ENCODE peak calls at places on chromosomes 13 and 19, in eight cellular contexts. F is HCT116, P is GM23338, T is GM12878, A is SK-N-SH, H is K562, I is H1, O is HepG2. B is an unnamed sample.

GRCh38 chr19:29539131-29539530 is 13.3 kb downstream of the VSTM2B start:
- DNase-seq in F (no peak), P (no peak), T (no peak), A (no peak), H (no peak), I (peak), O (no peak), B (no peak)

GRCh38 chr13:31908696-31909386 is 122.7 kb upstream of the FRY start:
- DNase-seq in F (no peak), P (no peak), T (no peak), A (no peak), H (no peak), I (no peak), O (no peak), B (no peak)

GRCh38 chr19:47628058-47628771 is 19.3 kb downstream of the BICRA start:
- DNase-seq in F (no peak), P (no peak), T (no peak), A (no peak), H (no peak), I (no peak), O (no peak), B (no peak)

GRCh38 chr13:21297914-21298831 is 121.7 kb downstream of the MRPL57 start:
- DNase-seq in F (peak), P (peak), T (peak), A (peak), H (peak), I (peak), O (peak), B (peak)

GRCh38 chr19:44401108-44401786 is at the start of gene ZNF285:
- DNase-seq in F (no peak), P (peak), T (peak), A (peak), H (peak), I (peak), O (peak), B (peak)

GRCh38 chr19:30968210-30968609 is 381.0 kb downstream of the TSHZ3 start:
- DNase-seq in F (no peak), P (peak), T (no peak), A (no peak), H (peak), I (no peak), O (no peak), B (no peak)

GRCh38 chr13:101751488-101751887 is 299.0 kb downstream of the ITGBL1 start:
- DNase-seq in F (no peak), P (peak), T (no peak), A (peak), H (no peak), I (no peak), O (no peak), B (peak)

GRCh38 chr19:49861127-49861526 is 6.2 kb downstream of the PNKP start:
- DNase-seq in F (no peak), P (peak), T (no peak), A (no peak), H (no peak), I (peak), O (no peak), B (no peak)

GRCh38 chr19:49689133-49690072 is at the start of gene ADM5:
- DNase-seq in F (no peak), P (peak), T (no peak), A (peak), H (no peak), I (peak), O (no peak), B (peak)

GRCh38 chr13:75302031-75302430 is 179.9 kb downstream of the TBC1D4 start:
- DNase-seq in F (no peak), P (no peak), T (no peak), A (no peak), H (no peak), I (no peak), O (peak), B (no peak)

GRCh38 chr13:95120650-95121049 is 180.6 kb downstream of the ABCC4 start:
- DNase-seq in F (no peak), P (no peak), T (no peak), A (no peak), H (no peak), I (no peak), O (no peak), B (no peak)

GRCh38 chr19:56066152-56067023 is 54.7 kb downstream of the ZNF787 start:
- DNase-seq in F (peak), P (peak), T (no peak), A (peak), H (peak), I (peak), O (peak), B (peak)

DNA sequence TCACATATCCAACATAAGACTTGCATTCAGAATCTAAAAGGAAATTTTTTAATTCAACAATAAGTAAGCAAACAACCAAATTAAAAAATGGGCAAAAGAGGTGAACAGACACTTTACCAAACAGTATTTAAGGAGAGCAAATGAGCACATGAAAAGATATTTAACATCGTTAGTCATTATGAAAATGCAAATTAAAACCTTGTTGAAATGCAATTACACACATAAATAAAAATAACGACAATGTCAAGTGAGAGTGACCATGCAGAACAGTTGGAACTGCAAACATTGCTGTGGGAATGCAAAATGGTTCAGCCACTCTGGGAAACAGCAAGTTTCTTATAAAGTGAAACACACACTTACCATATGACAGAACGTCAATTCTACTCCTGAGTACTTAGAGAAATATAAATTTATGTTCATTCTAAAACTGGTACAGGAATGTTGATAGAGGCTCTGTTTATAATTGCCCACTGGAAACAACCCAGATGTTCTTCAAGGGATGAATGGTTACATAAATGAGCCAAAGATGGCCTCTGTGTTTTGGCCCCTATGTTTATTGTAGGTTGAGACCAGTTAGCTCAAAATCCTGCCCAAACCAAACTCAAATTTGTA is 678.1 kb downstream of the UQCRFS1 start:
- DNase-seq in F (no peak), P (no peak), T (no peak), A (no peak), H (peak), I (no peak), O (no peak), B (no peak)
- H3K4me2 ChIP-seq in F (no peak), P (no peak), T (no peak), A (no peak), H (peak), I (no peak), O (no peak), B (no peak)

DNA sequence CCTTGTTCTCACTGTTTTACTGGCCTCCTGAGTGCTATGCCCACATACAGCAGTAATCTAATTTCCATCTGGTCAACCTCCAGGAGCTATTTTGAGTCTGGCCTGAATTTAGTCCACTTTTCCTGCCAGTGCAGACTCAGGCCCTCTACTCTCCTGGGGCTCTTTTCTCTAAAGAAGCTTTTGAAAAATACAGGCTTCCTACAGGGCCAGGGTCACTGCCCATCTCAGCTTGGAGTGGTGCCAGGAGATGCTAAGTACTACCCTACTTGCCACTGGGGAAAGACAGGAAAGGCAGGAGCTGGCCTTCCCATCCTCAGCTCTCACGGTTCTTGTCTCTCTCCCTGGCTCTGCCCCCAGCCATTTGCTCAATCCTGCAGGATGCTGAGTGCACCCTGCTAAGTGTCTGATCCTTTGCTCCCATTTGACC is 101.7 kb upstream of the SERP2 start:
- DNase-seq in F (no peak), P (no peak), T (no peak), A (peak), H (no peak), I (no peak), O (no peak), B (no peak)
- TF ChIP-seq POLR2AphosphoS5 in F (no peak), P (no peak), T (no peak), A (no peak), H (no peak), I (no peak), O (no peak), B (no peak)

GRCh38 chr13:48188640-48189039 is 44.4 kb upstream of the ITM2B start:
- DNase-seq in F (no peak), P (peak), T (no peak), A (no peak), H (no peak), I (no peak), O (no peak), B (no peak)

GRCh38 chr13:48189122-48189521 is 43.9 kb upstream of the ITM2B start:
- DNase-seq in F (no peak), P (no peak), T (no peak), A (no peak), H (no peak), I (no peak), O (no peak), B (no peak)

GRCh38 chr13:48188129-48188528 is 44.9 kb upstream of the ITM2B start:
- DNase-seq in F (no peak), P (no peak), T (no peak), A (no peak), H (no peak), I (no peak), O (no peak), B (no peak)

GRCh38 chr13:48194392-48194754 is 38.6 kb upstream of the ITM2B start:
- DNase-seq in F (no peak), P (no peak), T (peak), A (no peak), H (no peak), I (no peak), O (no peak), B (no peak)

GRCh38 chr13:48192536-48192935 is 40.5 kb upstream of the ITM2B start:
- DNase-seq in F (no peak), P (peak), T (no peak), A (no peak), H (no peak), I (no peak), O (no peak), B (no peak)
- H3K4me2 ChIP-seq in F (no peak), P (no peak), T (no peak), A (no peak), H (no peak), I (no peak), O (no peak), B (no peak)

GRCh38 chr13:44305216-44305615 is 68.4 kb upstream of the SERP2 start:
- DNase-seq in F (peak), P (no peak), T (no peak), A (no peak), H (no peak), I (no peak), O (no peak), B (no peak)

GRCh38 chr13:44302948-44303575 is 70.6 kb upstream of the SERP2 start:
- DNase-seq in F (no peak), P (no peak), T (no peak), A (no peak), H (no peak), I (no peak), O (no peak), B (no peak)

GRCh38 chr13:44302233-44302632 is 71.4 kb upstream of the SERP2 start:
- DNase-seq in F (no peak), P (no peak), T (no peak), A (no peak), H (no peak), I (no peak), O (no peak), B (no peak)

GRCh38 chr13:44304433-44304725 is 69.2 kb upstream of the SERP2 start:
- DNase-seq in F (no peak), P (no peak), T (no peak), A (no peak), H (no peak), I (no peak), O (no peak), B (no peak)

GRCh38 chr13:44303681-44304432 is 69.8 kb upstream of the SERP2 start:
- DNase-seq in F (no peak), P (no peak), T (no peak), A (peak), H (no peak), I (no peak), O (no peak), B (no peak)
- TF ChIP-seq POLR2AphosphoS5 in F (no peak), P (no peak), T (no peak), A (no peak), H (no peak), I (no peak), O (no peak), B (no peak)

DNA sequence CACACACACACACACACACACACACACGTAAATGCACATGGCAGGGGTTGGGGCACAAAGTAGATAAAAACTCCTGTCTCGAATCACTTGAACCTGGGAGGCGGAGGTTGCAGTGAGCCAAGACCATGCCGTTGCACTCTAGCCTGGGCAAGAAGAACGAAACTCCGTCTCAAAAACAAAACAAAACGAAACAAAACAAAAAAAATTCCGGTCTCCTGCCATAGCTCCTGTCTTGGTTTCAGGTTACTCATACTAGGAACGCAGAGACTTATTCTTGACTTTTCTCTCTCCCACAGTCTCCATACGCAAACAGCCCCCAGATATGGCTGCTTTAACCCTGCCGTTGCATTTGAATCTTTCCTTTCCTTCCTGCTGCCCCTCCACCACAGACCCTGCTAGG is 148.9 kb downstream of the SHISA2 start:
- DNase-seq in F (no peak), P (no peak), T (peak), A (no peak), H (no peak), I (no peak), O (no peak), B (no peak)
- H3K4me2 ChIP-seq in F (no peak), P (peak), T (peak), A (no peak), H (no peak), I (no peak), O (no peak), B (no peak)

GRCh38 chr13:24271611-24272451 is 37.5 kb upstream of the C1QTNF9 start:
- DNase-seq in F (no peak), P (no peak), T (peak), A (peak), H (no peak), I (no peak), O (peak), B (peak)
- TF ChIP-seq POLR2AphosphoS5 in F (no peak), P (no peak), T (peak), A (no peak), H (no peak), I (no peak), O (peak), B (no peak)

DNA sequence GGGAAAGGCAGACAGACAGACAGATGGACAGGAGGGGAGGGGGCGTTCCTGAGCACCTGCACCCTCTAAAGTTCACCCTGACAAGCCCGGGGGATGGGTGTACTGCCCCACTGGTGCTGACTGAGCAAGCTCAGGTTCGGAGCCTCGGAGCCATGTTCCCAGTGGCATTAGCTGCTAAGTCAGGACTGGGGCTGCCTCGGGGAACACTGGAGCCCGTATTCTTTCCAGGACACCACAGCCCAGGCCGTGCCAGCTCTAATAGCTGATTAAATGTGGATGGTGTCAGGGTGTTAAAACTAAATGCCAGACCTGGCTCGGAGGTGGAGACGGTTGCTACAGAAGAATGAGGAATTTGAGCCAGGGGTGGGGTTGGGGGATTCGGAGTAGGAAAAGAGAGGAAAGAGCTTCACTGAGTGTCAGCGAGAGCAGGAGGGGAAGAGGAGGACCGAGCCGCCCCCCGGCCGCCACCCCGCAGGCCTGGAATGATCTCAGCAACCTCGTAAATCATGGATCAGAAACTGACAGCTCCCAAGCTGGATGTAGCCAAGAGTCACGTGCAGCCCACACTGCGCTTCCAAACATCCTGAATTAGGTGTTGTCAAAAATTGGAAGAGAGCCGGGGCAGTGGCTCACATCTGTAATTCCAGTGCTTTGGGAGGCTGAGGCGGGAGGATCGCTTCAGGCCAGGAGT is 10.4 kb downstream of the MAP2K2 start:
- DNase-seq in F (no peak), P (no peak), T (no peak), A (no peak), H (no peak), I (no peak), O (no peak), B (no peak)
- H3K4me2 ChIP-seq in F (no peak), P (no peak), T (no peak), A (no peak), H (no peak), I (no peak), O (no peak), B (no peak)

DNA sequence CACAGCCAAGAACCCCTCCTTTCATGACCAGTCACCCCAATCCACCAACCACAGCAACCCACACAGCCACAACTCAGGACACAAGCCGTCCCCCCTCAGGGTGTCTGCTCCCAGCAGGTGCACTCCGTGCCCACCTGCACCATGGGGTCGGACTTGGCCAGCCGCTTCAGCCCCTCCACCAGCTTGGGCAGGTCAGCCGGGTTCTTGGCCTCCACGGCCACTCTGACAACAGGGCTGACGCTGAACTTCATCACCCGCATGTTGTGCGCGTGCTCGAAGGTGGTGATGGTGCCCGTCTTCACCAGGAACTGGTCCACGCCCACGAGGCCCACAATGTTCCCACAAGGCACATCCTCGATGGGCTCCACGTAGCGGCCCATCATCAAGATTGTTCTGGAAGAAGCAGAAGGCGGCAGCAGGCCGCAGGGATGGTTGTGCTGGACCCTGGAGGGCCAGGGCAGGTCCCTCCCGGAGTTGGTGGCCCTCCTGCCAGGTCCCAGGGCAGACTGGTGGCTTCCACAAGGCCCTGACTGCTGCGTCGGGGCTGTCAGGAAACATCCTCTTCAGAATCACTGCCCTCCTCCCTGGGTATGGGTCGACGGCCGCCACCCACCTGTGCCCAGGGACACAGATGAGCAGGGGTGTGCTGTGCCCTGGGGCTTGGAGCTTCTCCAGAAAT is 5.5 kb downstream of the EEF2 start:
- DNase-seq in F (no peak), P (no peak), T (no peak), A (peak), H (no peak), I (no peak), O (no peak), B (no peak)
- TF ChIP-seq POLR2AphosphoS5 in F (peak), P (peak), T (peak), A (no peak), H (peak), I (peak), O (peak), B (peak)